ENCODE peak calls at places on chromosomes 16 and 17, in six cellular contexts. S, W, P, H, X and U are unnamed samples.

GRCh38 chr17:81419333-81419885 is 24.2 kb downstream of the BAHCC1 start:
- DNase-seq in H (peak), W (peak), S (peak), P (peak), X (peak), U (no peak)

GRCh38 chr17:51119415-51120356 is 982 bp downstream of the SPAG9 start:
- DNase-seq in P (peak), X (peak), S (peak), H (peak), W (peak), U (peak)

GRCh38 chr17:35890774-35891155 is 10.6 kb upstream of the CCL5 start:
- DNase-seq in W (no peak), P (peak), S (no peak), H (no peak), X (no peak), U (no peak)

GRCh38 chr17:82876602-82877391 is 37.0 kb upstream of the ZNF750 start:
- DNase-seq in H (peak), W (no peak), X (peak), P (peak), S (peak), U (no peak)

GRCh38 chr16:12143776-12144175 is 167.2 kb downstream of the SNX29 start:
- DNase-seq in H (no peak), W (no peak), S (no peak), P (no peak), X (no peak), U (no peak)

GRCh38 chr16:70553645-70554044 is 30.0 kb downstream of the SF3B3 start:
- DNase-seq in S (peak), X (no peak), H (no peak), W (no peak), P (no peak), U (no peak)

GRCh38 chr16:89037261-89038152 is 56.1 kb upstream of the ACSF3 start:
- DNase-seq in X (no peak), P (no peak), W (peak), H (no peak), S (peak), U (no peak)

GRCh38 chr16:72241930-72242329 is 70.0 kb upstream of the PMFBP1 start:
- DNase-seq in W (peak), H (no peak), S (peak), X (no peak), P (peak), U (no peak)

GRCh38 chr16:5064915-5065314 is 841 bp downstream of the C16orf89 start:
- DNase-seq in W (no peak), P (peak), S (peak), H (no peak), X (peak), U (no peak)

GRCh38 chr17:50946223-50946890 is 80.2 kb upstream of the TOB1 start:
- DNase-seq in X (peak), H (peak), S (no peak), W (no peak), P (peak), U (no peak)

GRCh38 chr17:80254396-80255241 is 6.0 kb upstream of the RNF213 start:
- DNase-seq in P (peak), W (peak), X (no peak), S (peak), H (no peak), U (no peak)

GRCh38 chr16:15415411-15416070 is 18.8 kb upstream of the BMERB1 start:
- DNase-seq in X (no peak), S (peak), H (no peak), P (no peak), W (no peak), U (no peak)

GRCh38 chr16:15765116-15765515 is 91.7 kb downstream of the MYH11 start:
- DNase-seq in P (no peak), X (no peak), S (no peak), H (no peak), W (no peak), U (no peak)

GRCh38 chr17:76844846-76845245 is 23.4 kb upstream of the MGAT5B start:
- DNase-seq in H (no peak), P (no peak), X (no peak), W (no peak), S (no peak), U (no peak)

GRCh38 chr16:79628501-79628975 is 28.0 kb upstream of the MAF start:
- DNase-seq in H (no peak), W (no peak), P (no peak), X (no peak), S (peak), U (no peak)

GRCh38 chr16:57185446-57185944 is 344 bp downstream of the PSME3IP1 start:
- DNase-seq in P (peak), W (peak), H (peak), X (peak), S (peak), U (peak)

GRCh38 chr16:1494129-1494640 is 1.0 kb downstream of the TELO2 start:
- DNase-seq in S (peak), X (peak), H (peak), W (peak), P (peak), U (peak)

GRCh38 chr16:55452996-55453395 is 26.0 kb upstream of the MMP2 start:
- DNase-seq in W (no peak), X (no peak), P (no peak), S (no peak), H (no peak), U (no peak)

GRCh38 chr17:42316755-42317154 is 28.5 kb downstream of the STAT5A start:
- DNase-seq in S (no peak), W (no peak), P (no peak), H (no peak), X (no peak), U (no peak)

GRCh38 chr16:87165151-87165550 is 152.0 kb downstream of the C16orf95 start:
- DNase-seq in P (no peak), H (no peak), S (no peak), X (no peak), W (no peak), U (no peak)

GRCh38 chr17:62792122-62792800 is 15.9 kb downstream of the MARCHF10 start:
- DNase-seq in X (no peak), W (peak), P (no peak), S (peak), H (no peak), U (no peak)

DNA sequence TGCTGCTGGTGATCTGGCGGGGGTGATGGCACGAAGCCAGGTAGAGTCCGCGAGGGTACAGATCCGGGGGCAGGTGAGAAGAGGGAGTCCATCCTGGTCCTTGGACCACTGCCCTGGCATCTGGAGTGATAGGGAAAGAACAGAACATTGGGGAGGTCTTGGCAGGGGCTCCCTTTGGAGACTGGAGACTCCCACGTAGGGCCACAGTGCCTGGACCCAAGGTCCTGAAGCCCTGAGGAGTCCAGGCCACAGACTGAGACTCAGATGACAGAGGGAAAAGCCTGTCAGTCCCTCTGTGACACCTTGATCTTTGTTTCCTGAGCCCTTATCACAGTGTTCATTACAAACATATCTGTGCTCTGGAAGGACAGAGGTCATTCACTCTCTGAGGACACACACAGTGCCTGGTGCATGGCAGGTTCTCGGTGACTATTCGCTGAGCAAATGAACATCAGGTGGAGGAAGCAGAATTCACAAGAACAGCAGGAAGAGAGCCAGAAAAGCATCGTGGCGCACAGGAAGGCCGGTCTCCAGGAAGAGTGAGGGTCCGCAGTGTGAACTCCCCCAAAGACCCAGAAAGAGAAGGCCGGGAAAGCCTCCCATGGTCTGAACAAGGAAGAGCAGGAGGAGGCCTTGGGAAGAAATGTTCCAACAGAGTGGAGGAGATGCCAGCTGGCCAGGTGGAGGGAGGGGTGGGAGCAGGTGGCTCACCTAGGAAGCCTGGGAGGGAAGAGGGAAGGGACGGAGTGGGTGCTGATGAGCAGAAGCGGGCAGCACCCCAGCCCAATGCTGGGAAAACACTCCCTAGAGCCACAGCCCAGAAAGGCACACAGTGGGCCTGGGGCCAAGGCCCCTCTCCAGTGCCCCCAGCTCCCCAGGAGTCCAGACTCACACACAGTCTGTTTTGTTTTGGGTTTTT is 20.5 kb downstream of the PEMT start:
- DNase-seq in W (no peak), S (no peak), X (no peak), P (no peak), H (no peak), U (no peak)
- TF ChIP-seq POLR2A in W (no peak), S (no peak), X (no peak), P (no peak), H (no peak), U (no peak)

DNA sequence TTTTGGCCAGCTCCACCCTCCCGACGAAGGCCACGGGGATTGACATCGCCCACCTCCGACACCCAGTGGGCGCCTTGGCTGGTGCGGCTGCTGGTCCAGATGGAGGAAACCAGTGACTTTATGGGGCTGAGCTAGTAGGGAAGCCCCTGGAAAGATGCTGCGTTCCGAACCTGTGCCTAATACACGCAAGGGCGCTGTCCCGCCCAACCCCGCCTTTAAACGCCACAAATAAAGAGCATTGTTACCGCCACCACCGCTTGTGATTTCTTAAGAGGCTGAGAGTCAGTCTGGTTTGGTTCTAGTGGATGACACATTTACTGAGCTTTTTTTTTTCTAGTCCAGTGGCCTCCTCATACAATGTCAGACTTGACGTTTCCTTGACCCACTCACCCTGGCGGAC is 107.9 kb downstream of the AATF start:
- DNase-seq in H (no peak), W (no peak), P (no peak), X (no peak), S (no peak), U (no peak)
- TF ChIP-seq POLR2A in H (no peak), W (no peak), P (no peak), X (no peak), S (no peak), U (no peak)

DNA sequence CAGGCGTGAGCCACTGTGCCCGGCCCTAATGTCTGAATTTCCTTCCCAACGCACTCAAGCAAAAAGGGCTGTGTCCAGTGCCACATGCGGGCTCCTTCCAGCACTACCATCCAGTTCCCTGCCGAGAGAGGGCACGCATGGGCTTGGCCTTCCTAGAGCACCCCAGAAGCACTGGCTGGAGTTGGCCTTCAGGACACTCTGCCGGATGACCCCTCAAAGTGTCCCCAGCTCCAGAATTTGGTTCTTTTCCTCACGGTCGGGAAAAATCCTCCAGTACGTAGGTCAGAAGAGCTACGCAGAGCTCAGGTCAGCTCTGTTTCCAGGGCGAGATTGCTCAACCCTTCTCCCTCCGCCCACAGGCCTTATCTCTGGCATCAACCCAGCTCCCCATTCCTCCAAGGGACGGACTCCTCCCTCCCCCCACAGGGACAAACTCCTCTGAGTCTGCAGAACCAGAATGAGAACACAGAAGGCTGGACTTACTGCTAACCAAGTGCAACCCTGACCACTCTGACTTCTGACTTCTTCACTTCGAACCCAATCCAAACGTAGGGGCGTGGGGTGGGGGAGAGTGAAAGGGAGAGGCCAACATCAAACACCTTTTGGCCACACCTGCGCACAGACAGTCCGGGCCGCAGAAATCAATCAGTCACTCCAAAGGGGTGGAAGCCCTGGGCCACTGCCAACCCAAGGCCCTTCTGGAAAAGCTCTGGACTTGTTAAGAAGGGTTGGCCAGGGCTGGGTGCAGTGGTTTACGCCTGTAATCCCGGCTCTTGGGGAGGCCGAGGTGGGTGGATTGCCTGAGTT is 3.6 kb downstream of the CDC42EP4 start:
- DNase-seq in W (peak), X (peak), S (peak), H (peak), P (peak), U (peak)
- TF ChIP-seq POLR2A in W (no peak), X (peak), S (no peak), H (no peak), P (no peak), U (peak)

GRCh38 chr16:23842137-23842600 is 6.4 kb downstream of the PRKCB start:
- DNase-seq in H (no peak), P (no peak), S (no peak), X (no peak), W (no peak), U (no peak)
- TF ChIP-seq POLR2A in H (no peak), P (no peak), S (no peak), X (no peak), W (no peak), U (no peak)

GRCh38 chr16:3846595-3847091 is 33.9 kb downstream of the CREBBP start:
- DNase-seq in H (no peak), S (no peak), W (no peak), X (no peak), P (no peak), U (no peak)
- TF ChIP-seq POLR2A in H (no peak), S (no peak), W (no peak), X (no peak), P (no peak), U (no peak)

GRCh38 chr16:82027629-82028035 is 7.4 kb upstream of the HSD17B2 start:
- DNase-seq in S (no peak), X (no peak), H (no peak), P (no peak), W (no peak), U (no peak)
- TF ChIP-seq POLR2A in S (no peak), X (no peak), H (no peak), P (no peak), W (no peak), U (no peak)

GRCh38 chr17:38597375-38597774 is 8.4 kb downstream of the SRCIN1 start:
- DNase-seq in W (no peak), S (no peak), X (no peak), H (no peak), P (no peak), U (no peak)

GRCh38 chr17:38598536-38598935 is 7.2 kb downstream of the SRCIN1 start:
- DNase-seq in P (peak), W (peak), S (peak), H (no peak), X (no peak), U (no peak)

GRCh38 chr17:38598995-38599394 is 6.8 kb downstream of the SRCIN1 start:
- DNase-seq in H (no peak), P (no peak), X (no peak), W (no peak), S (no peak), U (no peak)

GRCh38 chr17:38596651-38597050 is 9.1 kb downstream of the SRCIN1 start:
- DNase-seq in H (no peak), X (no peak), W (no peak), S (no peak), P (no peak), U (no peak)

DNA sequence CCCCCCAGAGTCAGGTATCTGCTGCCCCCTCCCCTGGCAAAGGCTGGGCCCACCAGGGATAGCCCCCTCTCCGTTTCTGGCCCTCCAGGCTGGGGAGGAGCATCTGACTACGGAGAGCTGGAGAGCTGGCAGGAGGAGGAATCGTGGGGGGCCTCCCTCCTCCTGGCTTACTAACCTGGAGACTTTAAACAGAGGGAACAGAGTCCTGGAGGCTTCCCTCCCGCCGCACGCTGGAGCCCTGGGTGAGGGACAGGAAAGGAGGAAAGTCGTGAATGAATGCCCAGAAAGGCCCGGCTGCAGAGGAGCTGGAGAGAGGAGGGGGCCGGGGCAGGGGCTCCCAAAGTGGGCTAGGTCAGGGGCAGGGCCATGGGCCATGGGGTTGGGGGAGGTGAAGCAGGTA is 9.9 kb downstream of the SRCIN1 start:
- DNase-seq in X (no peak), S (no peak), P (no peak), W (no peak), H (no peak), U (no peak)
- TF ChIP-seq POLR2A in X (no peak), S (no peak), P (no peak), W (no peak), H (no peak), U (no peak)

GRCh38 chr16:8797364-8798173 is at the start of the genes PMM2 and TMEM186:
- DNase-seq in P (peak), W (peak), S (peak), X (peak), H (peak), U (peak)
- TF ChIP-seq POLR2A in P (peak), W (peak), S (peak), X (peak), H (no peak), U (peak)

GRCh38 chr16:31094424-31095120 is at the start of gene VKORC1:
- DNase-seq in H (peak), P (peak), S (peak), X (peak), W (peak), U (peak)
- TF ChIP-seq POLR2A in H (no peak), P (peak), S (no peak), X (peak), W (peak), U (peak)

GRCh38 chr17:38848557-38848891 is 5.0 kb downstream of the RPL23 start:
- DNase-seq in W (no peak), S (no peak), X (no peak), H (no peak), P (no peak), U (no peak)
- TF ChIP-seq POLR2A in W (no peak), S (peak), X (no peak), H (no peak), P (no peak), U (no peak)